ENCODE peak calls at places on chromosomes 6 and 20, in five cellular contexts. T is HCT116, G is H1, Z is SK-N-SH, P is GM23338. Q is an unnamed sample.

GRCh38 chr6:91691449-91691848 is 1104.6 kb upstream of the MAP3K7 start:
- DNase-seq in Z (no peak), P (no peak), G (no peak), T (no peak), Q (no peak)

GRCh38 chr6:118594877-118595276 is 46.8 kb downstream of the PLN start:
- DNase-seq in P (no peak), G (no peak), T (no peak), Z (no peak), Q (no peak)

GRCh38 chr6:88238065-88238464 is 71.9 kb upstream of the CNR1 start:
- DNase-seq in G (peak; percentile 55), T (peak; percentile 13), P (peak; percentile 73), Z (no peak), Q (peak; percentile 3)

GRCh38 chr6:157603314-157603940 is 219.6 kb upstream of the SNX9 start:
- DNase-seq in G (no peak), Z (no peak), T (no peak), P (no peak), Q (no peak)

GRCh38 chr6:133764011-133764812 is 124.7 kb upstream of the TCF21 start:
- DNase-seq in T (no peak), Z (no peak), P (peak; percentile 29), G (no peak), Q (no peak)

GRCh38 chr6:32415521-32416019 is 8.6 kb upstream of the BTNL2 start:
- DNase-seq in P (peak; percentile 92), G (peak; percentile 89), Z (peak; percentile 50), T (peak; percentile 74), Q (peak; percentile 68)

GRCh38 chr6:12060780-12061619 is 48.9 kb downstream of the HIVEP1 start:
- DNase-seq in Z (no peak), G (no peak), P (peak; percentile 92), T (no peak), Q (no peak)

GRCh38 chr6:45483501-45483900 is 105.8 kb upstream of the SUPT3H start:
- DNase-seq in G (no peak), P (no peak), Z (no peak), T (no peak), Q (no peak)

GRCh38 chr20:44450938-44451450 is 24.7 kb upstream of the TTPAL start:
- DNase-seq in T (no peak), P (no peak), G (no peak), Z (no peak), Q (no peak)

GRCh38 chr6:143782517-143782916 is 60.6 kb upstream of the LTV1 start:
- DNase-seq in Z (no peak), T (no peak), G (no peak), P (no peak), Q (no peak)

GRCh38 chr6:56539503-56540105 is 103.1 kb downstream of the DST start:
- DNase-seq in G (no peak), P (no peak), Z (no peak), T (no peak), Q (peak; percentile 46)

GRCh38 chr6:119273799-119274595 is 75.6 kb downstream of the MAN1A1 start:
- DNase-seq in Z (peak; percentile 55), T (no peak), P (no peak), G (no peak), Q (no peak)

GRCh38 chr6:14824835-14825223 is 421.0 kb upstream of the JARID2 start:
- DNase-seq in Z (no peak), P (peak; percentile 40), T (no peak), G (no peak), Q (no peak)

GRCh38 chr6:14824060-14824834 is 421.6 kb upstream of the JARID2 start:
- DNase-seq in G (no peak), T (no peak), P (no peak), Z (no peak), Q (no peak)

GRCh38 chr6:14822012-14822553 is 423.8 kb upstream of the JARID2 start:
- DNase-seq in P (no peak), T (no peak), Z (no peak), G (no peak), Q (no peak)

GRCh38 chr6:14819840-14820420 is 425.9 kb upstream of the JARID2 start:
- DNase-seq in G (no peak), Z (no peak), T (no peak), P (no peak), Q (no peak)

GRCh38 chr6:14822689-14823088 is 423.2 kb upstream of the JARID2 start:
- DNase-seq in P (no peak), T (no peak), Z (no peak), G (no peak), Q (no peak)
- TF ChIP-seq POLR2AphosphoS5 in P (no peak), T (no peak), Z (no peak), G (no peak), Q (no peak)

GRCh38 chr6:65229768-65230167 is 477.3 kb downstream of the EYS start:
- DNase-seq in T (no peak), G (no peak), Z (no peak), P (no peak), Q (peak; percentile 85)
- H3K4me2 ChIP-seq in T (no peak overlapping the region), G (no peak overlapping the region), Z (no peak overlapping the region), P (no peak overlapping the region), Q (peak overlapping the region; percentile 0)

GRCh38 chr20:47126374-47126705 is 230.2 kb downstream of the ZMYND8 start:
- DNase-seq in Z (no peak), P (no peak), T (no peak), G (no peak), Q (no peak)

GRCh38 chr20:47125553-47126373 is 230.7 kb downstream of the ZMYND8 start:
- DNase-seq in Z (no peak), T (no peak), P (peak; percentile 41), G (no peak), Q (no peak)

GRCh38 chr20:47124235-47124717 is 229.6 kb downstream of the EYA2 start:
- DNase-seq in T (no peak), P (no peak), G (no peak), Z (no peak), Q (no peak)

GRCh38 chr20:47127986-47128385 is 228.5 kb downstream of the ZMYND8 start:
- DNase-seq in Z (no peak), G (no peak), P (no peak), T (no peak), Q (no peak)

GRCh38 chr20:47126709-47127108 is 229.8 kb downstream of the ZMYND8 start:
- DNase-seq in Z (no peak), T (no peak), G (no peak), P (no peak), Q (no peak)
- H3K27ac ChIP-seq in Z (peak overlapping the region; percentile 83), T (no peak overlapping the region), G (no peak overlapping the region), P (no peak overlapping the region), Q (no peak overlapping the region)

DNA sequence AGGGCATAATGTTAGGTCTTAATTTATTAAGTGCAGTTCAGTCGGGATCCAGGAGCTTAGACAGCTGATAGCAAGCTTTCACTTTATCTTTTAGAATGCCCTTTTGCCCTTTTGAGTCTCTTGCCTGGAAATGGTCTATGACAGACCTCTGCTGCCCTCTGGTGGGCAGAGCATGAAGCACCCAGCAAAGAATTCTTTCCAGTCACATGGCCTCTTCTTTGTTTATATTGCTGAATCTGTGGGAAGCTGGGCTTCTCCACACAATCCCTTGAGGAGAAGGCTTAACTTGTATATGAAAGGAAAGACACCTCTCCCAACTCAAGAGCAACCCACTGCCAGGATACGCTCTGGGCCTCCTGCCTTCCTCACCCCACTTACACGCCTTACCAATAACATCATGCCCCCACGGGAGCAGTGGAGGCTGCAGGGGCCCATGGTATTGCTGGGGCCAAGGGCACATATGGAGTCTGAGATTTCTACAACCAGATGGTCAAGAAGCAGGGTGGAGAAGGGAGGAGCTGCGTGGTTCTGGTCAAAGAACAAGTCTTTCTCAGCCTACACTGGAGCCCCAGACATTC is 20.4 kb downstream of the WFDC3 start:
- DNase-seq in T (peak; percentile 61), G (peak; percentile 91), P (peak; percentile 90), Z (peak; percentile 70), Q (peak; percentile 88)
- TF ChIP-seq POLR2AphosphoS5 in T (no peak), G (no peak), P (no peak), Z (no peak), Q (no peak)

GRCh38 chr6:149888659-149889058 is 9.3 kb downstream of the RAET1E start:
- DNase-seq in G (no peak), Z (no peak), P (no peak), T (no peak), Q (no peak)

GRCh38 chr6:149888113-149888512 is 9.8 kb downstream of the RAET1E start:
- DNase-seq in T (no peak), Z (no peak), G (no peak), P (no peak), Q (no peak)

GRCh38 chr6:149891259-149891658 is 6.7 kb downstream of the RAET1E start:
- DNase-seq in T (no peak), G (no peak), P (no peak), Z (no peak), Q (no peak)

GRCh38 chr6:149889321-149889720 is 8.6 kb downstream of the RAET1E start:
- DNase-seq in P (no peak), Z (no peak), G (no peak), T (no peak), Q (no peak)

DNA sequence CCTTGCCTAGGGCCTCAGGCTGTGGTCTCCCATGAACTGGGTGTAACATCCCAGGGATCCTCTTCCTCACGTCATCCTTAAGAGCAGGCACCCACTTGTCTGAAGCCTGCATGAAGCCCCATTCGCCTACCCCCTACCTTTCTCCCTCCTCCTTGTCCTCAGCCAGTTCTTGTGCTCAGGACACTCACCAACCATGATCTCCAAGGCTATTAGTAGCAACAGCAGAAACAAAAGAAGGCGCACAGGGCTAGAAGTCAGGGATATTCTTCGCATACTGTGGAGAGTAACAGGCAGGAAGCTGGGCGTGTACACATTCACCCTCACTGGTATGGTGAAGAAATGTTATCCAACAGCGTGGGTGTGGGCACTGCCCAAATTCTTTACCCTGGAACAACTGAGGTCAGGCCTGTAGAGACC is 7.3 kb downstream of the RAET1E start:
- DNase-seq in Z (no peak), G (no peak), P (no peak), T (no peak), Q (no peak)
- H3K4me2 ChIP-seq in Z (no peak overlapping the region), G (no peak overlapping the region), P (no peak overlapping the region), T (peak overlapping the region; percentile 40), Q (no peak overlapping the region)

GRCh38 chr6:41599015-41599835 is 39.0 kb upstream of the MDFI start:
- DNase-seq in T (no peak), G (no peak), Z (no peak), P (peak; percentile 59), Q (no peak)
- H3K27ac ChIP-seq in T (no peak overlapping the region), G (no peak overlapping the region), Z (no peak overlapping the region), P (no peak overlapping the region), Q (no peak overlapping the region)

GRCh38 chr6:67854098-67854497 is 781.0 kb upstream of the ADGRB3 start:
- DNase-seq in G (no peak), T (no peak), P (no peak), Z (no peak), Q (no peak)
- TF ChIP-seq POLR2AphosphoS5 in G (no peak), T (no peak), P (no peak), Z (no peak), Q (no peak)

DNA sequence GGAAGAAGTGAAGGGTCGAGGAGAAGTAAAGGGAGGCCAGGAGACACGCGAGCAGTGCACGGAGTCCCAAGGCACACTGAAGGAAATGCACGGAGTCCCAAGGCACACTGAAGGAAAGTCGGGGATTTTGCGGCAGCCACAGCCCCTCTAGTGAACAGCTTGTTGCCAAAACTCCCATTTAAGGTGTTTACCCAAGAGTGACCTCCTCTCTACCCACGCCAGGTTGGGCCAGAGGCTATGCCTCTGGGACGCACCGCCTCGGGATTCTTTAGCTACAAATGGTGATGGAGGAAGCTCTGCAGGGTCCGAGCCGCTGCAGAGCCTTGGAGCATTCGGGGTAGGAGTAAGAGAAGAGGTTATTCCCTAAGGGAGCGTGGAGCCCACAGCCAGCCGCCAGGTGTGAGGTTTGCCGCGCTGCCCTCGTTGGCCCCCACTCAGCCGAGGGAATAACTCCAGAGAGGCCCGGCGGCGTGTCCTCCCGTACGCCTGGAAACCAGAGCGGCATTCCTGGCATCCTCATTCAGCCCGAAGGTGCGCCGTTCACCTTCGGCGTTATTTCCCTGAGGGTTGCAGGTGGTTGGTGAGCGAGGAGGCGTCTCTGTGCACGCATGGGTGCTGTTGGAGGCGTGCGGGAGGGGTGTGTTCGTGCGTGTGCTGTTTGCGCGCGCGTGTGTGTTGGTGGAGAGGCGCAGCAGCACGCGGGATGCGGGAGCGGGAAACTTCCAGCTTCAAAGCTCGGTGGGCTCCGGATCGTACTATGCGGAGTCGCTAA is 3.4 kb upstream of the MAFB start:
- DNase-seq in P (peak; percentile 62), G (peak; percentile 53), T (no peak), Z (no peak), Q (no peak)
- H3K4me2 ChIP-seq in P (peak overlapping the region; percentile 96), G (peak overlapping the region; percentile 44), T (no peak overlapping the region), Z (no peak overlapping the region), Q (no peak overlapping the region)